ENCODE peak calls at places on chromosomes 6 and 20, in ten cellular contexts. Q, E, F, Y, J, K, V, S, X and L are unnamed samples.

GRCh38 chr6:168189679-168190405 is 110.8 kb upstream of the FRMD1 start:
- DNase-seq in V (no peak), Q (no peak), K (no peak), Y (no peak), S (no peak), E (peak; percentile 9), F (no peak), J (no peak), X (no peak), L (no peak)

GRCh38 chr6:21158149-21158548 is 435.4 kb upstream of the SOX4 start:
- DNase-seq in J (no peak), Y (no peak), F (no peak), X (no peak), E (no peak), V (no peak), S (peak; percentile 5), Q (no peak), K (no peak), L (no peak)

GRCh38 chr6:121759370-121759769 is 323.9 kb downstream of the GJA1 start:
- DNase-seq in V (no peak), X (no peak), J (no peak), F (no peak), Q (no peak), K (no peak), E (no peak), S (no peak), Y (no peak), L (no peak)

GRCh38 chr6:160139420-160139851 is 17.8 kb downstream of the SLC22A1 start:
- DNase-seq in Y (no peak), X (peak; percentile 92), F (no peak), Q (no peak), J (no peak), S (peak; percentile 58), E (no peak), K (no peak), V (no peak), L (no peak)

GRCh38 chr20:19598117-19598516 is 159.9 kb upstream of the RIN2 start:
- DNase-seq in Q (no peak), E (no peak), J (no peak), F (no peak), S (no peak), K (peak; percentile 44), V (no peak), Y (no peak), X (no peak), L (no peak)

GRCh38 chr6:170444056-170444505 is 109.0 kb downstream of the PSMB1 start:
- DNase-seq in F (peak; percentile 71), E (no peak), V (no peak), Y (no peak), X (no peak), J (no peak), Q (no peak), K (no peak), S (no peak), L (peak; percentile 29)

GRCh38 chr6:1494671-1495070 is 105.3 kb downstream of the FOXF2 start:
- DNase-seq in V (no peak), E (no peak), Q (no peak), S (no peak), K (no peak), X (no peak), Y (no peak), F (no peak), J (no peak), L (no peak)

GRCh38 chr6:29790626-29791025 is 37.0 kb upstream of the HLA-G start:
- DNase-seq in J (no peak), Q (peak; percentile 27), V (no peak), S (peak; percentile 42), Y (no peak), E (no peak), X (no peak), F (no peak), K (no peak), L (peak; percentile 20)

GRCh38 chr6:164005312-164005711 is 590.8 kb downstream of the QKI start:
- DNase-seq in F (no peak), J (no peak), E (no peak), Q (no peak), V (no peak), Y (no peak), S (no peak), X (no peak), K (no peak), L (no peak)

GRCh38 chr6:26336355-26337198 is 28.4 kb upstream of the BTN3A2 start:
- DNase-seq in V (no peak), S (no peak), Y (peak; percentile 75), E (no peak), K (no peak), X (peak; percentile 74), J (no peak), Q (no peak), F (no peak), L (peak; percentile 42)

GRCh38 chr6:110345025-110345424 is 13.1 kb downstream of the METTL24 start:
- DNase-seq in V (no peak), J (no peak), E (no peak), Y (no peak), K (no peak), S (no peak), X (no peak), F (no peak), Q (no peak), L (no peak)

GRCh38 chr20:53926428-53927028 is 143.9 kb downstream of the BCAS1 start:
- DNase-seq in J (no peak), E (no peak), Y (peak; percentile 95), V (no peak), F (no peak), Q (peak; percentile 47), K (no peak), S (peak; percentile 78), X (peak; percentile 97), L (peak; percentile 79)

GRCh38 chr6:148459228-148459627 is 116.6 kb downstream of the SASH1 start:
- DNase-seq in J (no peak), F (no peak), E (no peak), Y (no peak), X (no peak), Q (no peak), V (no peak), K (no peak), S (no peak), L (no peak)

DNA sequence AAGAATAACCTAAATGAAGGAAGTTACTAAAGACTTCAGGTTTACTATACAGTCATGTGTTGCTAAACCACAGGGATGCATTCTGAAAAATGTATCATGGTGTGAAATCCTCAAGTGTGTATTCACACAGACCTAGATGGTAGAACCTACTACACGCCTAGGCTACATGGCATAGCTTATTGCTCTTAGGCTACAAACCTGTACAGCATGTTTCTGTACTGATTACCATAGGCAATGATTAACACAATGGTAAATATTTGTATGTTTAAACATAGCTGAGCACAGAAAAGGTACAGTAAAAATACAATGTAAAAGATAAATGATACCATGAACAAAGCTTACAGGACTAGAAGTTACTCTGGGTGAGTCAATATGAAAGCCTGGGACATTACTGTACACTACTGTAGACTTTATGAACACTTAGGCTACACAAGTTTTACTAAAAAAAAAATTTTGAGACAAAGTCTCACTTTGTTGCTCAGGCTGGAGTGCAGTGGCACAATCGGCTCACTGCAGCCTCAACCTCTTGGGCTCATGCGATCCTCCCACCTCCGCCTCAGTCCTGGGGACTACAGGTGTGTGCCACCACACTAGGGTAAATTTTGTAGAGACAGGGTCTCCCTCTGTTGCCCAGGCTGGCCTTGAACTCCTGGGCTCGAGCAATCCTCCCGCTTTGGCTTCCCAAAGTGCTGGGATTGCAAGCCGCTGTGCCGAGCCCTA is 36.0 kb downstream of the ADNP start:
- DNase-seq in V (no peak), K (no peak), X (peak; percentile 72), E (no peak), S (peak; percentile 49), J (no peak), Y (no peak), F (no peak), Q (no peak), L (peak; percentile 28)
- H3K36me3 ChIP-seq in V (peaks cover 22% of the 10 kb centered on the region), K (peaks cover 97% of the 10 kb centered on the region), X (peaks cover 46% of the 10 kb centered on the region), E (peaks cover 41% of the 10 kb centered on the region), S (no peaks in the 10 kb centered on the region), J (peaks cover 41% of the 10 kb centered on the region), Y (peaks cover 100% of the 10 kb centered on the region), F (peaks cover 99% of the 10 kb centered on the region), Q (no peaks in the 10 kb centered on the region), L (peaks cover 6% of the 10 kb centered on the region)

DNA sequence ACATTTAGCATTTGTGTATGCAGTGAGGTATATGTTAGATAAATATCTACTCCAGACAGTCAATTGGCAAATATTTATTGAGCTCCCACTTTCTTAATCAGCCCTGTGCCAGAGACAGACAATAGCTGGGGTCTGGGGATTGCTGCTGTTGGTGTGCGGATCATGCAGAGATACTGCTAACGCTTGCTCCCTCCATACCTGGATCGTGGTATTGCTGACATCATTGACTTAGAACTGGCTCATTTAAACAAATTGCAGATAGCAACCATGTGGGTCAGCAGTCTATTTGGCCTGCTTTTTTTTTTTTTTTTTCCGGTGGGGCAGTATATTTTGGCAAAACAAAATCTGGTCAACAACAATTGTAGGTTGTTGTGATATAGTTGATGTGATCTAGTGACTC is 9.5 kb downstream of the ARID1B start:
- DNase-seq in X (no peak), F (no peak), V (no peak), J (no peak), Q (no peak), E (no peak), K (no peak), S (no peak), Y (no peak), L (no peak)
- H3K4me1 ChIP-seq in X (peaks cover 17% of the 10 kb centered on the region), F (peaks cover 23% of the 10 kb centered on the region), V (peaks cover 11% of the 10 kb centered on the region), J (peaks cover 63% of the 10 kb centered on the region), Q (peaks cover 53% of the 10 kb centered on the region), E (peaks cover 48% of the 10 kb centered on the region), K (no peaks in the 10 kb centered on the region), S (peaks cover 32% of the 10 kb centered on the region), Y (peaks cover 86% of the 10 kb centered on the region), L (peaks cover 18% of the 10 kb centered on the region)

GRCh38 chr6:24874128-24874527 is 61.6 kb downstream of the RIPOR2 start:
- DNase-seq in J (no peak), S (no peak), Y (no peak), X (no peak), F (no peak), K (no peak), Q (no peak), V (no peak), E (no peak), L (no peak)
- H3K36me3 ChIP-seq in J (no peaks in the 10 kb centered on the region), S (no peaks in the 10 kb centered on the region), Y (peaks cover 96% of the 10 kb centered on the region), X (peaks cover 12% of the 10 kb centered on the region), F (peaks cover 65% of the 10 kb centered on the region), K (no peaks in the 10 kb centered on the region), Q (no peaks in the 10 kb centered on the region), V (no peaks in the 10 kb centered on the region), E (no peaks in the 10 kb centered on the region), L (peaks cover 2% of the 10 kb centered on the region)

GRCh38 chr6:106254636-106255035 is 70.9 kb downstream of the ATG5 start:
- DNase-seq in X (peak; percentile 70), E (no peak), J (no peak), S (no peak), Q (no peak), K (no peak), F (no peak), Y (no peak), V (no peak), L (no peak)

GRCh38 chr6:106255306-106255705 is 70.3 kb downstream of the ATG5 start:
- DNase-seq in K (no peak), Y (no peak), X (no peak), V (no peak), J (no peak), Q (no peak), F (no peak), E (no peak), S (no peak), L (no peak)

GRCh38 chr6:106258726-106259125 is 66.8 kb downstream of the ATG5 start:
- DNase-seq in X (no peak), Y (no peak), Q (no peak), K (no peak), J (no peak), F (no peak), E (no peak), V (no peak), S (no peak), L (no peak)

GRCh38 chr6:106256201-106256968 is 69.2 kb downstream of the ATG5 start:
- DNase-seq in V (no peak), E (no peak), S (no peak), J (no peak), Q (no peak), X (peak; percentile 72), K (no peak), Y (no peak), F (no peak), L (no peak)

GRCh38 chr6:106257195-106257594 is 68.4 kb downstream of the ATG5 start:
- DNase-seq in J (no peak), V (no peak), K (no peak), Q (no peak), Y (no peak), E (no peak), S (no peak), F (no peak), X (peak; percentile 63), L (peak; percentile 6)
- H3K4me1 ChIP-seq in J (no peaks in the 10 kb centered on the region), V (peaks cover 9% of the 10 kb centered on the region), K (no peaks in the 10 kb centered on the region), Q (peaks cover 12% of the 10 kb centered on the region), Y (no peaks in the 10 kb centered on the region), E (peaks cover 6% of the 10 kb centered on the region), S (peaks cover 9% of the 10 kb centered on the region), F (no peaks in the 10 kb centered on the region), X (peaks cover 14% of the 10 kb centered on the region), L (no peaks in the 10 kb centered on the region)